ENCODE peak calls at places on chromosomes 1 and 21, in six cellular contexts. K, X, C, Y, S and B are unnamed samples.

GRCh38 chr1:234960722-234961467 is 167.7 kb downstream of the TOMM20 start:
- DNase-seq in C (no peak), S (no peak), K (peak), X (peak), Y (no peak), B (peak)

GRCh38 chr1:61605607-61606321 is 119.2 kb downstream of the TM2D1 start:
- DNase-seq in S (no peak), X (no peak), C (no peak), K (no peak), Y (no peak), B (no peak)

GRCh38 chr1:185864889-185865288 is 130.7 kb downstream of the HMCN1 start:
- DNase-seq in X (no peak), S (no peak), K (no peak), C (no peak), Y (no peak), B (no peak)

GRCh38 chr1:68331117-68331865 is 99.0 kb upstream of the WLS start:
- DNase-seq in K (no peak), C (no peak), S (no peak), Y (no peak), X (no peak), B (no peak)

GRCh38 chr1:155910621-155911121 is 478 bp downstream of the RIT1 start:
- DNase-seq in K (no peak), Y (no peak), C (no peak), S (no peak), X (peak), B (peak)

GRCh38 chr1:150626150-150626549 is 3.3 kb downstream of the ENSA start:
- DNase-seq in C (no peak), Y (no peak), S (no peak), X (no peak), K (no peak), B (no peak)

GRCh38 chr1:236692128-236692527 is 5.8 kb downstream of the ACTN2 start:
- DNase-seq in Y (no peak), C (no peak), X (no peak), K (no peak), S (no peak), B (no peak)

GRCh38 chr1:96966536-96967138 is 245.1 kb downstream of the PTBP2 start:
- DNase-seq in C (peak), X (peak), Y (peak), K (peak), S (peak), B (peak)

GRCh38 chr1:152035406-152036315 is 1.1 kb downstream of the S100A11 start:
- DNase-seq in K (peak), S (no peak), X (peak), Y (no peak), C (no peak), B (peak)

GRCh38 chr1:247209306-247209900 is 37.6 kb upstream of the ZNF124 start:
- DNase-seq in X (no peak), K (no peak), C (no peak), Y (no peak), S (no peak), B (no peak)

GRCh38 chr1:32386993-32387392 is 7.2 kb downstream of the BSDC1 start:
- DNase-seq in S (no peak), X (no peak), Y (no peak), K (no peak), C (no peak), B (no peak)

GRCh38 chr1:40130892-40131291 is 30.3 kb upstream of the RLF start:
- DNase-seq in S (no peak), C (no peak), Y (no peak), X (no peak), K (no peak), B (no peak)

GRCh38 chr1:15691434-15692032 is 7.4 kb downstream of the PLEKHM2 start:
- DNase-seq in C (no peak), S (no peak), K (no peak), Y (no peak), X (no peak), B (no peak)

GRCh38 chr1:111228748-111229126 is 1.2 kb downstream of the CHI3L2 start:
- DNase-seq in C (no peak), K (no peak), X (no peak), S (no peak), Y (no peak), B (no peak)

GRCh38 chr1:56362994-56363770 is 216.2 kb downstream of the PLPP3 start:
- DNase-seq in K (no peak), X (no peak), S (no peak), C (no peak), Y (no peak), B (no peak)

GRCh38 chr21:24895885-24896734 is 711.2 kb downstream of the MRPL39 start:
- DNase-seq in K (peak), C (no peak), X (no peak), S (no peak), Y (no peak), B (peak)

GRCh38 chr1:192807221-192807967 is 1.4 kb upstream of the RGS2 start:
- DNase-seq in X (no peak), K (no peak), S (no peak), Y (no peak), C (no peak), B (no peak)

GRCh38 chr1:12143631-12144155 is 23.1 kb upstream of the TNFRSF1B start:
- DNase-seq in Y (no peak), X (peak), C (no peak), S (no peak), K (peak), B (peak)

GRCh38 chr1:1272341-1273151 is 1.1 kb downstream of the UBE2J2 start:
- DNase-seq in K (peak), X (peak), S (no peak), Y (no peak), C (no peak), B (no peak)

GRCh38 chr21:42019101-42019605 is 9.0 kb upstream of the ZBTB21 start:
- DNase-seq in Y (no peak), S (no peak), K (no peak), C (no peak), X (no peak), B (peak)

GRCh38 chr1:233614173-233614742 is 352 bp downstream of the KCNK1 start:
- DNase-seq in C (no peak), Y (peak), X (no peak), S (peak), K (peak), B (peak)
- TF ChIP-seq POLR2A in C (peak), Y (no peak), X (no peak), S (peak), K (no peak), B (no peak)

DNA sequence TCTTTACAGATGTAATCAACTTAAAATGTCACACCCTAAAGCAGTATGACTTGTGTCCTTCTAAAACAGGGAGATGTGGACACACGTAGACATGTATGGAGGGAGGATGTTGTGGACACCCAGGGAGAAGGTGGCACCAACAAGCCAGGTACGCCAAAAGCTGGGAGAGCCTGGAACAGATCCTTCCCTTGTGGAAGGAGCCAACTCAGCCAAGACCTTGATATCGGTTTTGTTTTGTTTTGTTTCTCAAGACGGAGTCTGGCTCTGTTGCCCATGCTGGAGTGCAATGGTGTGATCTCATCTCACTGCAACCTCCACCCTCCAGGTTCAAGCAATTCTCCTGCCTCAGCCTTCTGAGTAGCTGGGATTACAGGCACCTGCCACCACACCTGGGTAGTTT is 45.6 kb downstream of the CHAF1B start:
- DNase-seq in C (no peak), K (no peak), X (no peak), S (no peak), Y (no peak), B (no peak)
- TF ChIP-seq POLR2A in C (no peak), K (no peak), X (no peak), S (no peak), Y (no peak), B (no peak)

DNA sequence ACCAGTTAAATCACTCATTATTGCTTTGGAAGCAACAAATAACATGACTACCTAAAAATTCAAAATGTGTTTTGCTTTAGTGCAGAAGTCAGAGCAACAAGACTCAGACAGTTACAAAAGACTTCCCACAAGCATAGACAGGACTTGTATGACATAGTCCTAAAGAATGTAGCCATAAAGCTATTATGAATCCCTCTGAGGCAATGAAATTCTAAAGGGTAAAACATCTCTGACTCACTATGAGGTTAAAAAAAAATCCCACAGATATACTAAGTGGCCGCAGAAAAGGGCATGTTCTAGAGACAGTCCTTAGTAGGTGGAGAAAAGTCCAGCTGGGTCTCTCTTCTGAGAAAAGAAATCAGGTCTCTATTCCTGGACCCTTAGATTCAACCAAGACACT is 4.9 kb downstream of the PRKAB2 start:
- DNase-seq in X (no peak), C (no peak), Y (no peak), S (no peak), K (no peak), B (no peak)
- TF ChIP-seq POLR2A in X (no peak), C (no peak), Y (no peak), S (no peak), K (no peak), B (no peak)

GRCh38 chr21:28743723-28744122 is 249.0 kb downstream of the LTN1 start:
- DNase-seq in C (no peak), Y (no peak), X (no peak), S (no peak), K (no peak), B (no peak)

GRCh38 chr21:28745131-28746055 is 247.3 kb downstream of the LTN1 start:
- DNase-seq in S (no peak), X (peak), Y (peak), K (peak), C (peak), B (peak)

GRCh38 chr21:28742527-28742926 is 250.2 kb downstream of the LTN1 start:
- DNase-seq in C (no peak), Y (no peak), X (no peak), S (no peak), K (no peak), B (no peak)

GRCh38 chr21:28747464-28747863 is 245.2 kb downstream of the LTN1 start:
- DNase-seq in X (no peak), Y (no peak), C (no peak), K (no peak), S (no peak), B (no peak)

DNA sequence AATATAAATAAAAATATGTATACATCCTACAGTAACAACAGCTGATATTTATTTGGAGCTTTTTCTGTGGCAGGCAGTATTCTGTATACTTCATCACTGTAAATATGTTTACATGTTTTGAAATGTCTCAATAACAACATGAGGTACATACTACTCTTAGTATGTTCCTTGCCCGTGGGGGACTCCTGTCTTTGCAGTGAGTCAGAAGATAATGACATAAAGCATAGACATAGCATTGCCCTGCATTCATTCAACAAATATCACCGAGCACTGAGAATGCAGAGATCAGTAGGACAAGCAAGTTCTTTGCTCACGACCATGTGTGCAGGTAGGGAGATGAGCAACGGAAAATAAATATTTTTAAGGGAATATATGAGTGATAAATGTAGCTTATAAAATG is 246.5 kb downstream of the LTN1 start:
- DNase-seq in X (no peak), C (no peak), K (no peak), Y (no peak), S (no peak), B (no peak)
- TF ChIP-seq POLR2A in X (no peak), C (no peak), K (no peak), Y (no peak), S (no peak), B (no peak)

DNA sequence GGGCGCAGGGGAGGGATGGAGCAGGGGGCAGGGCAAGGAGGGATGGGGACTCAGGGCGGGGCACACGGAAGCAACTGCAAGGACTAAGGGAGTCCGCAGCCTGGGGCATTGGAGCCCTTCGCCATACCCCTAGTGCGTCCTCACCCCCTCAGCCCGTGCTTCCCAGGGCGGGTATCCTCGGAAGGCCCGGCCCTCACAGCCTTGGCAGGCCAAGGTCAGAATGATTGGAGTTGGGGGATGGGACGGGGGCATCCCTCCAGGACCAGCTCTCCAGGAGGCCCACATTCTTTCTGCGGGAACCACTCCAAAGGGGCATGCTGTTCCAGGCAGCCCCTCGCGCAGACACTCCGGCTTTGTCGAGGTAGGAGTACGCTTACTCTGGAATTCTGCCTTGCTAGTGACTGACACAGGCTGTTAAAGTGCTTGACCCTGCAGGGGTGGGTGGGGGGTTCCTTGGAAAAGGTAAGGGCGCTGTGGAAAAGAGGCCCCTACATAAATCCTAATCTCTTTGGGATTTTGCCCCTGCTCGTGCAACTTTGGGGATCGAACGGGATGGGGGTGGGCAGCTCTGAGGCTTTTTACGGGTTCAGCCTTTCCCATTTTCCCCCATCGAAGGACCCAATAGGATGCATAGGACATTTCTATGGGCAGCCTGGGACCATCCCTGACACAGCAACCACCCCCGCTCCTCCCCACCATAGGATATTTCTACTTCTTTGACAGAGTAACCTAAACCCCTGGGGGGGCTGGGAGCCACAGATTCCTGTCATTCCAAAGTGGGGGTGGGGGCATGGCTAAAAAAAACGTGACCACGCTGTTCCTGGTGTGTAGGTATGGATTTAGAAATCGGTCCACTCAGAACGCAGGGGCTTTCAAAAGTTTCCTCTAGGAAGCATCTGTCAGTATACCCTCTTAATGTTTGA is 744 bp upstream of the TRIM11 start:
- DNase-seq in C (no peak), K (no peak), S (no peak), Y (no peak), X (peak), B (no peak)
- TF ChIP-seq POLR2A in C (no peak), K (no peak), S (no peak), Y (no peak), X (no peak), B (peak)

GRCh38 chr1:154221815-154222081 is 993 bp downstream of the UBAP2L start:
- DNase-seq in Y (no peak), C (no peak), X (no peak), S (no peak), K (no peak), B (no peak)

GRCh38 chr1:154220071-154220969 is at the start of gene UBAP2L:
- DNase-seq in C (peak), Y (peak), S (peak), X (peak), K (peak), B (peak)

GRCh38 chr1:154219511-154219910 is 1.2 kb upstream of the UBAP2L start:
- DNase-seq in Y (no peak), S (no peak), C (no peak), K (peak), X (no peak), B (no peak)

GRCh38 chr1:154222518-154222917 is 1.8 kb downstream of the UBAP2L start:
- DNase-seq in S (no peak), Y (no peak), C (no peak), K (no peak), X (no peak), B (no peak)

GRCh38 chr1:154220970-154221814 is 437 bp downstream of the UBAP2L start:
- DNase-seq in K (peak), S (peak), C (no peak), Y (peak), X (peak), B (peak)
- TF ChIP-seq POLR2A in K (no peak), S (peak), C (peak), Y (peak), X (no peak), B (no peak)